ENCODE peak calls at places on chromosomes 13 and 19, in six cellular contexts. One of them, this sample, is unnamed.

GRCh38 chr19:43634877-43635560 is 4.6 kb downstream of the CADM4 start:
- DNase-seq in IMR-90: no peak
- DNase-seq in H1: peak
- DNase-seq in mesenchymal stem cell: no peak
- DNase-seq in H9: peak
- DNase-seq in neuronal stem cell: peak
- DNase-seq in this sample: no peak

GRCh38 chr13:21541980-21542379 is 62.0 kb downstream of the MICU2 start:
- DNase-seq in IMR-90: no peak
- DNase-seq in H1: no peak
- DNase-seq in mesenchymal stem cell: no peak
- DNase-seq in H9: no peak
- DNase-seq in neuronal stem cell: no peak
- DNase-seq in this sample: no peak

GRCh38 chr19:347946-348861 is 3.6 kb upstream of the MIER2 start:
- DNase-seq in IMR-90: no peak
- DNase-seq in H1: no peak
- DNase-seq in mesenchymal stem cell: peak
- DNase-seq in H9: peak
- DNase-seq in neuronal stem cell: no peak
- DNase-seq in this sample: peak

GRCh38 chr13:112679381-112679780 is 10.5 kb upstream of the ATP11A start:
- DNase-seq in IMR-90: no peak
- DNase-seq in H1: peak
- DNase-seq in mesenchymal stem cell: no peak
- DNase-seq in H9: no peak
- DNase-seq in neuronal stem cell: no peak
- DNase-seq in this sample: no peak

GRCh38 chr19:39166571-39167391 is 30.0 kb upstream of the NCCRP1 start:
- DNase-seq in IMR-90: no peak
- DNase-seq in H1: no peak
- DNase-seq in mesenchymal stem cell: no peak
- DNase-seq in H9: no peak
- DNase-seq in neuronal stem cell: no peak
- DNase-seq in this sample: peak

GRCh38 chr19:56084835-56085536 is 36.1 kb downstream of the ZNF787 start:
- DNase-seq in IMR-90: no peak
- DNase-seq in H1: no peak
- DNase-seq in mesenchymal stem cell: no peak
- DNase-seq in H9: no peak
- DNase-seq in neuronal stem cell: no peak
- DNase-seq in this sample: no peak

GRCh38 chr13:45331981-45332830 is 8.8 kb downstream of the TPT1 start:
- DNase-seq in IMR-90: peak
- DNase-seq in H1: no peak
- DNase-seq in mesenchymal stem cell: peak
- DNase-seq in H9: no peak
- DNase-seq in neuronal stem cell: no peak
- DNase-seq in this sample: peak

GRCh38 chr13:24063281-24063851 is 97.2 kb upstream of the SPATA13 start:
- DNase-seq in IMR-90: no peak
- DNase-seq in H1: no peak
- DNase-seq in mesenchymal stem cell: no peak
- DNase-seq in H9: no peak
- DNase-seq in neuronal stem cell: no peak
- DNase-seq in this sample: no peak

GRCh38 chr13:28077231-28077630 is 23.1 kb downstream of the FLT3 start:
- DNase-seq in IMR-90: no peak
- DNase-seq in H1: no peak
- DNase-seq in mesenchymal stem cell: no peak
- DNase-seq in H9: no peak
- DNase-seq in neuronal stem cell: no peak
- DNase-seq in this sample: no peak

GRCh38 chr19:49513746-49514118 is 1.3 kb downstream of the FCGRT start:
- DNase-seq in IMR-90: no peak
- DNase-seq in H1: peak
- DNase-seq in mesenchymal stem cell: no peak
- DNase-seq in H9: no peak
- DNase-seq in neuronal stem cell: no peak
- DNase-seq in this sample: peak

GRCh38 chr13:92175330-92175729 is 776.9 kb downstream of the GPC5 start:
- DNase-seq in IMR-90: peak
- DNase-seq in H1: no peak
- DNase-seq in mesenchymal stem cell: peak
- DNase-seq in H9: peak
- DNase-seq in neuronal stem cell: peak
- DNase-seq in this sample: no peak

GRCh38 chr13:106373989-106374572 is 161.4 kb downstream of the EFNB2 start:
- DNase-seq in IMR-90: peak
- DNase-seq in H1: no peak
- DNase-seq in mesenchymal stem cell: peak
- DNase-seq in H9: no peak
- DNase-seq in neuronal stem cell: no peak
- DNase-seq in this sample: no peak

GRCh38 chr13:42354246-42355117 is 82.5 kb downstream of the AKAP11 start:
- DNase-seq in IMR-90: peak
- DNase-seq in H1: no peak
- DNase-seq in mesenchymal stem cell: peak
- DNase-seq in H9: no peak
- DNase-seq in neuronal stem cell: no peak
- DNase-seq in this sample: no peak

GRCh38 chr13:32676242-32676641 is 90.0 kb downstream of the PDS5B start:
- DNase-seq in IMR-90: peak
- DNase-seq in H1: no peak
- DNase-seq in mesenchymal stem cell: no peak
- DNase-seq in H9: no peak
- DNase-seq in neuronal stem cell: no peak
- DNase-seq in this sample: no peak

GRCh38 chr19:904545-904944 is 8.5 kb downstream of the R3HDM4 start:
- DNase-seq in IMR-90: no peak
- DNase-seq in H1: no peak
- DNase-seq in mesenchymal stem cell: no peak
- DNase-seq in H9: no peak
- DNase-seq in neuronal stem cell: no peak
- DNase-seq in this sample: no peak

GRCh38 chr13:51589793-51590192 is 5.5 kb downstream of the WDFY2 start:
- DNase-seq in IMR-90: no peak
- DNase-seq in H1: no peak
- DNase-seq in mesenchymal stem cell: peak
- DNase-seq in H9: no peak
- DNase-seq in neuronal stem cell: no peak
- DNase-seq in this sample: no peak

GRCh38 chr19:11505504-11506100 is at the start of gene ZNF653:
- DNase-seq in IMR-90: peak
- DNase-seq in H1: peak
- DNase-seq in mesenchymal stem cell: peak
- DNase-seq in H9: peak
- DNase-seq in neuronal stem cell: peak
- DNase-seq in this sample: peak

GRCh38 chr19:54109651-54110050 is 5.8 kb downstream of the TFPT start:
- DNase-seq in IMR-90: no peak
- DNase-seq in H1: no peak
- DNase-seq in mesenchymal stem cell: no peak
- DNase-seq in H9: no peak
- DNase-seq in neuronal stem cell: no peak
- DNase-seq in this sample: no peak

GRCh38 chr19:54114340-54114826 is 1.1 kb downstream of the TFPT start:
- DNase-seq in IMR-90: peak
- DNase-seq in H1: peak
- DNase-seq in mesenchymal stem cell: no peak
- DNase-seq in H9: no peak
- DNase-seq in neuronal stem cell: no peak
- DNase-seq in this sample: no peak

GRCh38 chr19:54121259-54121658 is 5.7 kb downstream of the PRPF31 start:
- DNase-seq in IMR-90: no peak
- DNase-seq in H1: no peak
- DNase-seq in mesenchymal stem cell: no peak
- DNase-seq in H9: no peak
- DNase-seq in neuronal stem cell: no peak
- DNase-seq in this sample: no peak

GRCh38 chr19:54115071-54116063 is at the start of the genes PRPF31 and TFPT:
- DNase-seq in IMR-90: peak
- DNase-seq in H1: peak
- DNase-seq in mesenchymal stem cell: peak
- DNase-seq in H9: peak
- DNase-seq in neuronal stem cell: peak
- DNase-seq in this sample: peak
- H3K4ac ChIP-seq in IMR-90: peak
- H3K4ac ChIP-seq in H1: no peak
- H3K4ac ChIP-seq in mesenchymal stem cell: peak
- H3K4ac ChIP-seq in H9: no peak
- H3K4ac ChIP-seq in neuronal stem cell: no peak
- H3K4ac ChIP-seq in this sample: peak

DNA sequence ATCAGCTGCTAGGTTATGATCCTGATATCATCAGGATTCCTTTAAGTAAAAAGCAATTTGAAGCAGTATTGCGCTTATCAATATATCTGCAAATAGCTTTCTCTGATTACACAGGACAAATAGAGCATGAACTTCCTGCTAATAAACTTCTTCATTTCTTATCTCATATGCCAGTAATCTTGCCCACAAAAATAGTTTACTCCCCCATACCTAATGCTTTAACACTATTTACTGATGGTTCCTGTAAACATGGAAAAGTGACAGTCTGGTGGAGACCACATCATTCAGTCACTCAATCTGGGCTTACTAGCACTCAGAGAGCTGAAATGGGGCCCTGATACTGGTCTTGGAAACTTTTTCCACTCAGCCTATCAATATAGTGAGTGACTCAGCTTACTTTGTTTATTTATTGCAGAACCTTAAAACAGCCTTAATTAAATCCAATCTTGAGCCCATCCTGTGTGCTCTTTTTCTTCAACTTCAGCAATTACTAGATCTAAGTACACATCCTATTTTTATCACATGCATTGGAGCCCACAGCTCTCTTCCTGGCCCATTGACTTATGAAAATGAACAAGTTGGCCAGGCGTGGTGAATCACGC is 1464.3 kb downstream of the UQCRFS1 start:
- DNase-seq in IMR-90: peak
- DNase-seq in H1: no peak
- DNase-seq in mesenchymal stem cell: peak
- DNase-seq in H9: no peak
- DNase-seq in neuronal stem cell: no peak
- DNase-seq in this sample: no peak
- H3K14ac ChIP-seq in IMR-90: no peak
- H3K14ac ChIP-seq in H1: no peak
- H3K14ac ChIP-seq in mesenchymal stem cell: no peak
- H3K14ac ChIP-seq in H9: no peak
- H3K14ac ChIP-seq in neuronal stem cell: no peak
- H3K14ac ChIP-seq in this sample: no peak

DNA sequence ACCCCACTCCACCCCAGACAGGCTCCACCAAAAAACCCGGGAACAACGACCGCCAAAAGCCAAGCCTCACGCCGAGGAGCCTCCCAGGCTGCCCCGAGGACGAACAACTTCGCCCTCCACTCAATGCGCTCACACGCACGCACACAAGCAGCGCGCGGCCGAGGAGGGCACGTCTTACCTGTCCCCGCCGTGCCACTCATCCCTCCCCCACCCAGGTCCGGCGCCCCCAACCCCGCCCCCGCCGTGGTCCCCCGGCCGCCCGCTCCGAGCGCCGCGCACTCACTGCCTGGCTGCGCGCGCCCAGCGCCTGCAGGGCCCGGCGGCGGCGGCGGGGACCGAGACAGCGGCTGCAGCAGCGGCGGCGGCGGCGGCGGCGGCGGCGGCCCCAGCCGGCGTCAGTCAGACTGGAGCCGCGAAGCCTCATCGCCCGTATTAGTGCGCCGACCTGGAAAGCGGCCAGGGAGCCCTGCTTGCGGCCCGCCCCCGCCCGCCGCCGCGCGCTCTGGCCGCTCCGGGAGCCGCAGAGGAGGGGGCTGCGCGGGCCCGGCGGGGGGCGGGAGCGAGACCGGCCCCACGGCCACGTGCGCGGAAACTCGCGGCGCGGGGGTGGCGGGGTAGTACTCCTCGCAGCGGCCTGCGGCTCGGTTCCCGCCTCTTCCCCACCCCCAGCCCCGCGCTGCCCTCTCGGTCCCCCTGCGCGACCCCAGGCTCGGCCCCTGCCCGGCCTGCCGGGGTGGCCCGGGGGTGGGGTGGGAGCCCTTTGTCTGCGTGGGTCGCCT is at the start of gene SMAD9:
- DNase-seq in IMR-90: peak
- DNase-seq in H1: peak
- DNase-seq in mesenchymal stem cell: peak
- DNase-seq in H9: peak
- DNase-seq in neuronal stem cell: peak
- DNase-seq in this sample: peak
- H2BK120ac ChIP-seq in IMR-90: peak
- H2BK120ac ChIP-seq in H1: no peak
- H2BK120ac ChIP-seq in mesenchymal stem cell: peak
- H2BK120ac ChIP-seq in H9: no peak
- H2BK120ac ChIP-seq in neuronal stem cell: no peak
- H2BK120ac ChIP-seq in this sample: peak

GRCh38 chr19:40690050-40690698 is at the start of gene NUMBL:
- DNase-seq in IMR-90: no peak
- DNase-seq in H1: no peak
- DNase-seq in mesenchymal stem cell: no peak
- DNase-seq in H9: no peak
- DNase-seq in neuronal stem cell: peak
- DNase-seq in this sample: no peak
- H3K4ac ChIP-seq in IMR-90: peak
- H3K4ac ChIP-seq in H1: peak
- H3K4ac ChIP-seq in mesenchymal stem cell: peak
- H3K4ac ChIP-seq in H9: no peak
- H3K4ac ChIP-seq in neuronal stem cell: no peak
- H3K4ac ChIP-seq in this sample: peak

DNA sequence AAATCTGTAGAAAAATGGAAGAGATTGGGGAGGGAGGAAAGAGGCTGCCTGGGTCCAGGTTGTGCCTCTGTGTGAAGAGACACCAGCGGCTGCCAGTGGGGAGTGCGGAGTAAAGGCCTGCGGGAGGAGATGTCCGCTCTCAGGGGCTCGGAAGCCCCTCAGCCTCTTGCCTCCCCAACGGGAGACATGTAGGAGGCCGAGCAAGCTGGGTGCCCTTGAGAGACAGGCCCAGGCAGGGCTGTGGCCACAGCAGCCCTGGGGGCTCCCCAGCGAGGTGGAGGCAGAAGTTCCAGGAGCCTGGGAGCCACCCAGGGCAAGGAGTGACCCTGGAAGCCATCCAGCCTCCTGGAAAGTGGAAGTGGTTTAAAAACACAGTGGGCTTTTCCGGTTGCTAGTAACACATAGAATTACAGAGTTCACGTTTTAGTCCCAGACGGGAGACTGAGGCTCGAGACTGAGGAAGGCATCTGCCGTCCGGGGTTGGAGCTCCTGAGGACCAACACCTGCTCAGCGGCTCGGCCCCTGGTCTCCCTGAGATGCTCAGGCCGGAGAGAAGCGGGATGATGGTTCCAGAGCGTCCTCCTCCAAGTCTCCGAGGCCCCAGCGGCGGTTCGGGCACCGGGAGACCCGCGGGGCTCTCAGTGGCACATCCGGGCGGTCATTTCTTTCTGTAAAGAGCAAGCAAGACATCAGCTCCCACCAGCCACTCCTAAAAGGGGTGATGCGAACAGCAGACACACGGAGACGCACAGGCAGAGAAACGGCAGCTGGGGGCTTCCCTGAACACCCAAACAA is 21.9 kb upstream of the MKNK2 start:
- DNase-seq in IMR-90: no peak
- DNase-seq in H1: no peak
- DNase-seq in mesenchymal stem cell: no peak
- DNase-seq in H9: no peak
- DNase-seq in neuronal stem cell: no peak
- DNase-seq in this sample: no peak
- H3K14ac ChIP-seq in IMR-90: no peak
- H3K14ac ChIP-seq in H1: no peak
- H3K14ac ChIP-seq in mesenchymal stem cell: no peak
- H3K14ac ChIP-seq in H9: no peak
- H3K14ac ChIP-seq in neuronal stem cell: no peak
- H3K14ac ChIP-seq in this sample: no peak